ENCODE peak calls at places on chromosome 7, in six cellular contexts. One of them, this sample, is unnamed.

GRCh38 chr7:6172331-6173295 is 99.8 kb downstream of the CYTH3 start:
- DNase-seq in breast epithelium: no peak
- DNase-seq in spleen: no peak
- DNase-seq in HCT116: no peak
- DNase-seq in prostate gland: no peak
- DNase-seq in Panc1: no peak
- DNase-seq in this sample: no peak

GRCh38 chr7:35605760-35606159 is 89.2 kb downstream of the HERPUD2 start:
- DNase-seq in spleen: no peak
- DNase-seq in prostate gland: no peak
- DNase-seq in breast epithelium: no peak
- DNase-seq in HCT116: no peak
- DNase-seq in Panc1: no peak
- DNase-seq in this sample: no peak

GRCh38 chr7:105885386-105886111 is 9.2 kb upstream of the ATXN7L1 start:
- DNase-seq in spleen: peak
- DNase-seq in breast epithelium: no peak
- DNase-seq in Panc1: no peak
- DNase-seq in HCT116: no peak
- DNase-seq in prostate gland: no peak
- DNase-seq in this sample: no peak

GRCh38 chr7:103637726-103638125 is 191.7 kb upstream of the SLC26A5 start:
- DNase-seq in spleen: no peak
- DNase-seq in prostate gland: no peak
- DNase-seq in HCT116: no peak
- DNase-seq in Panc1: no peak
- DNase-seq in breast epithelium: no peak
- DNase-seq in this sample: no peak

GRCh38 chr7:21365866-21366624 is 61.8 kb upstream of the SP4 start:
- DNase-seq in spleen: no peak
- DNase-seq in Panc1: no peak
- DNase-seq in HCT116: peak
- DNase-seq in prostate gland: peak
- DNase-seq in breast epithelium: no peak
- DNase-seq in this sample: no peak

GRCh38 chr7:79453558-79454324 is at the start of gene MAGI2:
- DNase-seq in breast epithelium: peak
- DNase-seq in HCT116: no peak
- DNase-seq in prostate gland: peak
- DNase-seq in spleen: peak
- DNase-seq in Panc1: no peak
- DNase-seq in this sample: peak

GRCh38 chr7:34277016-34277800 is 371.9 kb downstream of the BMPER start:
- DNase-seq in spleen: no peak
- DNase-seq in breast epithelium: no peak
- DNase-seq in HCT116: no peak
- DNase-seq in Panc1: no peak
- DNase-seq in prostate gland: no peak
- DNase-seq in this sample: no peak

GRCh38 chr7:154928136-154929005 is 74.6 kb downstream of the PAXIP1 start:
- DNase-seq in spleen: peak
- DNase-seq in breast epithelium: peak
- DNase-seq in HCT116: peak
- DNase-seq in Panc1: peak
- DNase-seq in prostate gland: peak
- DNase-seq in this sample: no peak

GRCh38 chr7:33766396-33766795 is 138.9 kb upstream of the BMPER start:
- DNase-seq in breast epithelium: no peak
- DNase-seq in HCT116: no peak
- DNase-seq in Panc1: no peak
- DNase-seq in spleen: no peak
- DNase-seq in prostate gland: no peak
- DNase-seq in this sample: no peak

GRCh38 chr7:41921453-41921912 is 218.6 kb upstream of the INHBA start:
- DNase-seq in Panc1: no peak
- DNase-seq in prostate gland: no peak
- DNase-seq in spleen: no peak
- DNase-seq in breast epithelium: no peak
- DNase-seq in HCT116: no peak
- DNase-seq in this sample: no peak
- TF ChIP-seq POLR2AphosphoS5 in Panc1: no peak
- TF ChIP-seq POLR2AphosphoS5 in prostate gland: no peak
- TF ChIP-seq POLR2AphosphoS5 in spleen: no peak
- TF ChIP-seq POLR2AphosphoS5 in breast epithelium: no peak
- TF ChIP-seq POLR2AphosphoS5 in HCT116: no peak
- TF ChIP-seq POLR2AphosphoS5 in this sample: peak

DNA sequence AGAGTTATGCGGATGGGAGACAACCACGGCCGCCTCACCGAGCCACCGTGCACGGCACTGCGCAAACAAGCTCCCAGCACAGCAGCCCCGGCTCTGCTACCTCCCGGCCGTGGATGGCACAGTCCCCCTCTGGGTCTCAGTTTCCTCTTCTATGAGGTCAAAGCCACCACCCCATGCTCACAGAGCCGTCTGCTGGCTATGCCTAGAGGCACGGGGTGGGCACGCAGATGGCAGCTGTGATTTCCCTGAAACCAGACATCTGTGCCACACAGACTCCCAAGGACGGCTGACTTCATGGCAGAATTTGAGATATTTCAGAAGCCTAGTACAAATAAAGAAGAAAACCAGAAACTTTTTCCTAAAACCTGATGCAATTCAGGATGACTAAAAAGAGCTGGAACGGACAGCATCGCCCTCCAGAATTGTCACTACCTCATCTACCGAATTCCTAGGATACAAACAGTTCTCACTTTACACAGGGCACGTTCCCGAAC is 73.2 kb downstream of the AMZ1 start:
- DNase-seq in Panc1: no peak
- DNase-seq in HCT116: no peak
- DNase-seq in spleen: no peak
- DNase-seq in breast epithelium: no peak
- DNase-seq in prostate gland: no peak
- DNase-seq in this sample: no peak
- H3K4me3 ChIP-seq in Panc1: no peak
- H3K4me3 ChIP-seq in HCT116: no peak
- H3K4me3 ChIP-seq in spleen: no peak
- H3K4me3 ChIP-seq in breast epithelium: no peak
- H3K4me3 ChIP-seq in prostate gland: no peak
- H3K4me3 ChIP-seq in this sample: no peak

GRCh38 chr7:159136442-159136841 is 8.2 kb downstream of the VIPR2 start:
- DNase-seq in HCT116: no peak
- DNase-seq in prostate gland: no peak
- DNase-seq in Panc1: no peak
- DNase-seq in breast epithelium: no peak
- DNase-seq in spleen: peak
- DNase-seq in this sample: no peak

GRCh38 chr7:159137906-159138305 is 6.8 kb downstream of the VIPR2 start:
- DNase-seq in spleen: peak
- DNase-seq in HCT116: no peak
- DNase-seq in Panc1: no peak
- DNase-seq in prostate gland: no peak
- DNase-seq in breast epithelium: no peak
- DNase-seq in this sample: no peak

GRCh38 chr7:159138508-159138907 is 6.2 kb downstream of the VIPR2 start:
- DNase-seq in Panc1: no peak
- DNase-seq in spleen: no peak
- DNase-seq in HCT116: no peak
- DNase-seq in breast epithelium: no peak
- DNase-seq in prostate gland: no peak
- DNase-seq in this sample: no peak

GRCh38 chr7:159136013-159136412 is 8.7 kb downstream of the VIPR2 start:
- DNase-seq in spleen: peak
- DNase-seq in Panc1: no peak
- DNase-seq in breast epithelium: no peak
- DNase-seq in HCT116: no peak
- DNase-seq in prostate gland: no peak
- DNase-seq in this sample: no peak

DNA sequence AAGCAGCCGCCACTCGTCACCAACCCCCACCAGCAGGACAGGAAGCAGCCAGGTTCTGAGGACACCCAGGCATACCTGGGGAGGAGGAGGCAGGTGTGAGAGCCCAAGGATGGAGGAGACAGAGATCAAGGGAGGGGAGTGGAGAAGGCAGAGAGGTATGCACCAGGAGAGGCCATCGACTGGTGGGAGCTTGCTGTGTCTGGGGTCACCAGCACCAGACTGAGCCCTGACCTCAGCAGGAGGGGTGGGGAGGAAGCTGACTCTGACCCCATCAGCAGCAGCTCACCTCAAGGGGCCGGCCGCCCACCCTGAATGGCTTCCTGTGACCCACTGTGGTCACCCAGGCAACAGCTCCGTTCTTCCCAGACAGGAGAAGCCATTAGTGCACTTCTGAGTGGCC is 7.8 kb downstream of the VIPR2 start:
- DNase-seq in prostate gland: no peak
- DNase-seq in HCT116: no peak
- DNase-seq in spleen: peak
- DNase-seq in breast epithelium: no peak
- DNase-seq in Panc1: no peak
- DNase-seq in this sample: no peak
- H3K27ac ChIP-seq in prostate gland: no peak
- H3K27ac ChIP-seq in HCT116: no peak
- H3K27ac ChIP-seq in spleen: no peak
- H3K27ac ChIP-seq in breast epithelium: no peak
- H3K27ac ChIP-seq in Panc1: no peak
- H3K27ac ChIP-seq in this sample: no peak

GRCh38 chr7:18541189-18541870 is 45.8 kb downstream of the HDAC9 start:
- DNase-seq in breast epithelium: no peak
- DNase-seq in spleen: no peak
- DNase-seq in prostate gland: no peak
- DNase-seq in Panc1: no peak
- DNase-seq in HCT116: no peak
- DNase-seq in this sample: peak
- TF ChIP-seq POLR2AphosphoS5 in breast epithelium: no peak
- TF ChIP-seq POLR2AphosphoS5 in spleen: no peak
- TF ChIP-seq POLR2AphosphoS5 in prostate gland: no peak
- TF ChIP-seq POLR2AphosphoS5 in Panc1: no peak
- TF ChIP-seq POLR2AphosphoS5 in HCT116: no peak
- TF ChIP-seq POLR2AphosphoS5 in this sample: no peak

DNA sequence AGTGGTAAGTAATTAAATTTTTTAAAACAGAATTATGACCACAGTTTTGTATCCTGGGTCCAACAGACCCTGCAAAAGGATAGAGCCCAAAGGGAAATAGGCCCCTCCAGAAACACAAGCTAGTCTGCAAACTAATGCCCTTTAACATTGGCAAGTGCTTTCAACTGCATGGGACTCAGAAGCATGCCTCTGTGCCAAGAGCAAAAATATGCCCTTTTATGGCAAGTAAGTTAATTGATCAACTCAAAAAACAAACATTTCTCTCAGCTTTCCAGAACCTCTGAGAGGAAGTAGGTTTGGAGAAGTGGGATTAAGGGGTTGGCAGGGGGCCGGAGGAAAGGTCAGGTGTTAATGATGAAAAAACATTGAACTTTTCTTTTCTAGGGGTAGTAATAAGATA is 186.6 kb upstream of the PRSS1 start:
- DNase-seq in spleen: no peak
- DNase-seq in Panc1: no peak
- DNase-seq in breast epithelium: no peak
- DNase-seq in prostate gland: no peak
- DNase-seq in HCT116: no peak
- DNase-seq in this sample: no peak
- H3K4me3 ChIP-seq in spleen: no peak
- H3K4me3 ChIP-seq in Panc1: no peak
- H3K4me3 ChIP-seq in breast epithelium: no peak
- H3K4me3 ChIP-seq in prostate gland: no peak
- H3K4me3 ChIP-seq in HCT116: no peak
- H3K4me3 ChIP-seq in this sample: no peak

DNA sequence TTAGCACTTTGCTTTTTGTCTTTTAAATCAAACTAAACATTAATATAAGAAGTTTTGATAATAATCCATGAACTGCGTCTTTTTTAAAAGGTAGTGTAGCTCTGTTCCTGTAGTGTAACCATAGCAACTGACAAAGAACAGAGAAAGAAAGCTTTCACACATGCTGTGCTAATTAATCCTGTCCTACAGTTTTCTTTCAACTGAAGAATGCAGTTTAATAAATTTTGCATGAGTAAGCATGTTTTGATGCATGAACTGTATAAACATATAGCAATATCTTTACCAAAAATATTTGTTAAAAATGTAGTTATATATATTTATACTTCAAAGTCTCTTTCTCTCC is 311.6 kb upstream of the FZD1 start:
- DNase-seq in HCT116: no peak
- DNase-seq in breast epithelium: no peak
- DNase-seq in Panc1: no peak
- DNase-seq in spleen: no peak
- DNase-seq in prostate gland: no peak
- DNase-seq in this sample: no peak
- H3K27ac ChIP-seq in HCT116: no peak
- H3K27ac ChIP-seq in breast epithelium: no peak
- H3K27ac ChIP-seq in Panc1: no peak
- H3K27ac ChIP-seq in spleen: no peak
- H3K27ac ChIP-seq in prostate gland: no peak
- H3K27ac ChIP-seq in this sample: no peak

DNA sequence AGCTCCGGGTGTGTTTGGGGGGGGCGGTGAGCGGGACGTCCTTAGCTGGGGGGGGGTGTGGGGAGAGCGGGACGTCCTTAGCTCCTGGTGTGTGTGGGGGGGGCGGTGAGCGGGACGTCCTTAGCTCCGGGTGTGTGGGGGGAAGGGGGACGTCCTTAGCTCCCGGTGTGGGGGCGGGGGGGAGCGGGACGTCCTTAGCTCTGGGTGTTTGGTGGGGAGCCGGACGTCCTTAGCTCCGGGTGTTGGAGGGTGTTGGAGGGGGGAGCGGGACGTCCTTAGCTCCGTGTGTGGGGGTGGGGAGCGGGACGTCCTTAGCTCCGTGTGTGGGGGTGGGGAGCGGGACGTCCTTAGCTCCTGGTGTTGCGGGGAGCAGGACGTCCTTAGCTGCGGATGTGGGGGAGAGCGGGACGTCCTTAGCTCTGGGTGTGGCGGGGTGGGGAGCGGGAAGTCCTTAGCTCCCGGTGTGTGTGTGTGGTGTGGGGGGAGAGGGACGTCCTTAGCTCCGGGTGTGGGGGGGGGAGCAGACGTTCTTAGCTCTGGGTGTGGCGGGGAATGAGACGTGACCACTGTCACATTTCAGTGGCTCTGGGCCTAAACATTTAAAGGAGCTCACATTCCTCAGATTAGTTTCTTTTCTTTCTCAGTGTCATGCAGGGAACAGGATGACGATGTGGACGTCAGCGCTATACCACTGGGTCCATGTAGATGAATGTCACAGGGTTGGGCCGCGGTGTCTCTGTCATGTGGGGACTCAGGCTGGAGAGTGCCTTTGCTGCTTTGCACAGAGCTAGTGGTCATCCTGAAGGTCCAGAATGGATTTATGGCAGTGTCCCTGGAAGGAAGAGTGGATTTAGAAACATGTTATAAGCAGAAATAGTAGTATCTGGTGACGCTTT is 7.5 kb downstream of the DYNC2I1 start:
- DNase-seq in prostate gland: peak
- DNase-seq in spleen: peak
- DNase-seq in breast epithelium: peak
- DNase-seq in HCT116: peak
- DNase-seq in Panc1: no peak
- DNase-seq in this sample: peak
- TF ChIP-seq POLR2AphosphoS5 in prostate gland: peak
- TF ChIP-seq POLR2AphosphoS5 in spleen: peak
- TF ChIP-seq POLR2AphosphoS5 in breast epithelium: peak
- TF ChIP-seq POLR2AphosphoS5 in HCT116: peak
- TF ChIP-seq POLR2AphosphoS5 in Panc1: peak
- TF ChIP-seq POLR2AphosphoS5 in this sample: peak

This sample was measured in sigmoid colon.